ENCODE peak calls at places on chromosomes 16 and 17, in ten cellular contexts. One of them, this sample, is unnamed.

GRCh38 chr16:81612351-81613170 is 166.5 kb upstream of the PLCG2 start:
- DNase-seq in activated CD4-positive, alpha-beta T cell treated with anti-CD3 and anti-CD28 coated beads, Interleukin-2, amount 50 U/mL, for 4 hours: no peak
- DNase-seq in tibial artery: peak
- DNase-seq in GM19239: no peak
- DNase-seq in spleen: no peak
- DNase-seq in GM04504: no peak
- DNase-seq in posterior cingulate gyrus: no peak
- DNase-seq in T-helper 2 cell: no peak
- DNase-seq in EH: no peak
- DNase-seq in heart right ventricle: peak
- DNase-seq in this sample: no peak

GRCh38 chr16:1019234-1019933 is 37.8 kb downstream of the SOX8 start:
- DNase-seq in activated CD4-positive, alpha-beta T cell treated with anti-CD3 and anti-CD28 coated beads, Interleukin-2, amount 50 U/mL, for 4 hours: no peak
- DNase-seq in tibial artery: no peak
- DNase-seq in GM19239: no peak
- DNase-seq in spleen: no peak
- DNase-seq in GM04504: peak
- DNase-seq in posterior cingulate gyrus: peak
- DNase-seq in T-helper 2 cell: no peak
- DNase-seq in EH: peak
- DNase-seq in heart right ventricle: peak
- DNase-seq in this sample: peak

GRCh38 chr16:87602005-87602790 is at the start of gene JPH3:
- DNase-seq in activated CD4-positive, alpha-beta T cell treated with anti-CD3 and anti-CD28 coated beads, Interleukin-2, amount 50 U/mL, for 4 hours: no peak
- DNase-seq in tibial artery: no peak
- DNase-seq in GM19239: no peak
- DNase-seq in spleen: no peak
- DNase-seq in GM04504: no peak
- DNase-seq in posterior cingulate gyrus: peak
- DNase-seq in T-helper 2 cell: no peak
- DNase-seq in EH: no peak
- DNase-seq in heart right ventricle: no peak
- DNase-seq in this sample: no peak

GRCh38 chr17:15928286-15928785 is 16.6 kb upstream of the ADORA2B start:
- DNase-seq in activated CD4-positive, alpha-beta T cell treated with anti-CD3 and anti-CD28 coated beads, Interleukin-2, amount 50 U/mL, for 4 hours: no peak
- DNase-seq in tibial artery: no peak
- DNase-seq in GM19239: no peak
- DNase-seq in spleen: no peak
- DNase-seq in GM04504: no peak
- DNase-seq in posterior cingulate gyrus: no peak
- DNase-seq in T-helper 2 cell: no peak
- DNase-seq in EH: no peak
- DNase-seq in heart right ventricle: no peak
- DNase-seq in this sample: no peak

GRCh38 chr17:52410781-52411180 is 252.3 kb upstream of the CA10 start:
- DNase-seq in activated CD4-positive, alpha-beta T cell treated with anti-CD3 and anti-CD28 coated beads, Interleukin-2, amount 50 U/mL, for 4 hours: no peak
- DNase-seq in tibial artery: no peak
- DNase-seq in GM19239: no peak
- DNase-seq in spleen: no peak
- DNase-seq in GM04504: no peak
- DNase-seq in posterior cingulate gyrus: no peak
- DNase-seq in T-helper 2 cell: no peak
- DNase-seq in EH: no peak
- DNase-seq in heart right ventricle: no peak
- DNase-seq in this sample: no peak

GRCh38 chr17:41512789-41513547 is 5.7 kb downstream of the KRT15 start:
- DNase-seq in activated CD4-positive, alpha-beta T cell treated with anti-CD3 and anti-CD28 coated beads, Interleukin-2, amount 50 U/mL, for 4 hours: no peak
- DNase-seq in tibial artery: no peak
- DNase-seq in GM19239: no peak
- DNase-seq in spleen: no peak
- DNase-seq in GM04504: no peak
- DNase-seq in posterior cingulate gyrus: no peak
- DNase-seq in T-helper 2 cell: no peak
- DNase-seq in EH: no peak
- DNase-seq in heart right ventricle: no peak
- DNase-seq in this sample: no peak

GRCh38 chr17:230371-230770 is 48.9 kb upstream of the DOC2B start:
- DNase-seq in activated CD4-positive, alpha-beta T cell treated with anti-CD3 and anti-CD28 coated beads, Interleukin-2, amount 50 U/mL, for 4 hours: no peak
- DNase-seq in tibial artery: no peak
- DNase-seq in GM19239: no peak
- DNase-seq in spleen: peak
- DNase-seq in GM04504: no peak
- DNase-seq in posterior cingulate gyrus: no peak
- DNase-seq in T-helper 2 cell: no peak
- DNase-seq in EH: no peak
- DNase-seq in heart right ventricle: no peak
- DNase-seq in this sample: no peak

GRCh38 chr17:7832431-7832830 is 1.6 kb upstream of the KDM6B start:
- DNase-seq in activated CD4-positive, alpha-beta T cell treated with anti-CD3 and anti-CD28 coated beads, Interleukin-2, amount 50 U/mL, for 4 hours: no peak
- DNase-seq in tibial artery: no peak
- DNase-seq in GM19239: no peak
- DNase-seq in spleen: peak
- DNase-seq in GM04504: no peak
- DNase-seq in posterior cingulate gyrus: no peak
- DNase-seq in T-helper 2 cell: no peak
- DNase-seq in EH: no peak
- DNase-seq in heart right ventricle: no peak
- DNase-seq in this sample: no peak

GRCh38 chr17:76501827-76502307 is 644 bp upstream of the RHBDF2 start:
- DNase-seq in activated CD4-positive, alpha-beta T cell treated with anti-CD3 and anti-CD28 coated beads, Interleukin-2, amount 50 U/mL, for 4 hours: no peak
- DNase-seq in tibial artery: no peak
- DNase-seq in GM19239: no peak
- DNase-seq in spleen: no peak
- DNase-seq in GM04504: no peak
- DNase-seq in posterior cingulate gyrus: no peak
- DNase-seq in T-helper 2 cell: no peak
- DNase-seq in EH: no peak
- DNase-seq in heart right ventricle: no peak
- DNase-seq in this sample: no peak

GRCh38 chr16:12455287-12455798 is 348.3 kb downstream of the CPPED1 start:
- DNase-seq in activated CD4-positive, alpha-beta T cell treated with anti-CD3 and anti-CD28 coated beads, Interleukin-2, amount 50 U/mL, for 4 hours: no peak
- DNase-seq in tibial artery: no peak
- DNase-seq in GM19239: peak
- DNase-seq in spleen: peak
- DNase-seq in GM04504: peak
- DNase-seq in posterior cingulate gyrus: peak
- DNase-seq in T-helper 2 cell: no peak
- DNase-seq in EH: peak
- DNase-seq in heart right ventricle: peak
- DNase-seq in this sample: peak

GRCh38 chr17:45246861-45247428 is 14.9 kb downstream of the SPATA32 start:
- DNase-seq in activated CD4-positive, alpha-beta T cell treated with anti-CD3 and anti-CD28 coated beads, Interleukin-2, amount 50 U/mL, for 4 hours: no peak
- DNase-seq in tibial artery: no peak
- DNase-seq in GM19239: no peak
- DNase-seq in spleen: peak
- DNase-seq in GM04504: no peak
- DNase-seq in posterior cingulate gyrus: no peak
- DNase-seq in T-helper 2 cell: no peak
- DNase-seq in EH: no peak
- DNase-seq in heart right ventricle: no peak
- DNase-seq in this sample: peak

GRCh38 chr17:5888811-5889210 is 181.4 kb upstream of the WSCD1 start:
- DNase-seq in activated CD4-positive, alpha-beta T cell treated with anti-CD3 and anti-CD28 coated beads, Interleukin-2, amount 50 U/mL, for 4 hours: no peak
- DNase-seq in tibial artery: no peak
- DNase-seq in GM19239: no peak
- DNase-seq in spleen: no peak
- DNase-seq in GM04504: no peak
- DNase-seq in posterior cingulate gyrus: no peak
- DNase-seq in T-helper 2 cell: no peak
- DNase-seq in EH: no peak
- DNase-seq in heart right ventricle: no peak
- DNase-seq in this sample: peak

GRCh38 chr16:12539185-12539929 is 264.3 kb downstream of the CPPED1 start:
- DNase-seq in activated CD4-positive, alpha-beta T cell treated with anti-CD3 and anti-CD28 coated beads, Interleukin-2, amount 50 U/mL, for 4 hours: no peak
- DNase-seq in tibial artery: no peak
- DNase-seq in GM19239: no peak
- DNase-seq in spleen: no peak
- DNase-seq in GM04504: peak
- DNase-seq in posterior cingulate gyrus: no peak
- DNase-seq in T-helper 2 cell: no peak
- DNase-seq in EH: peak
- DNase-seq in heart right ventricle: no peak
- DNase-seq in this sample: peak

GRCh38 chr17:2943971-2944370 is 119.4 kb downstream of the OR1D5 start:
- DNase-seq in activated CD4-positive, alpha-beta T cell treated with anti-CD3 and anti-CD28 coated beads, Interleukin-2, amount 50 U/mL, for 4 hours: no peak
- DNase-seq in tibial artery: no peak
- DNase-seq in GM19239: no peak
- DNase-seq in spleen: no peak
- DNase-seq in GM04504: no peak
- DNase-seq in posterior cingulate gyrus: no peak
- DNase-seq in T-helper 2 cell: no peak
- DNase-seq in EH: no peak
- DNase-seq in heart right ventricle: no peak
- DNase-seq in this sample: no peak

GRCh38 chr16:1610841-1611653 is 825 bp downstream of the IFT140 start:
- DNase-seq in activated CD4-positive, alpha-beta T cell treated with anti-CD3 and anti-CD28 coated beads, Interleukin-2, amount 50 U/mL, for 4 hours: no peak
- DNase-seq in tibial artery: peak
- DNase-seq in GM19239: no peak
- DNase-seq in spleen: no peak
- DNase-seq in GM04504: no peak
- DNase-seq in posterior cingulate gyrus: no peak
- DNase-seq in T-helper 2 cell: no peak
- DNase-seq in EH: peak
- DNase-seq in heart right ventricle: no peak
- DNase-seq in this sample: no peak